ENCODE peak calls at places on chromosomes 7 and 10, in seven cellular contexts. A is A549; U is PC-3; W is aorta; H is effector memory CD4-positive, alpha-beta T cell; G is sigmoid colon; B is transverse colon. T is an unnamed sample. For H3K4me1, the result is how much of the 10 kb centered on the place peaks cover.

GRCh38 chr7:139127648-139128047 is 18.1 kb upstream of the ZC3HAV1 start:
- DNase-seq in U (no peak), H (no peak), A (peak), W (no peak), B (no peak), G (no peak), T (no peak)

GRCh38 chr7:142883145-142883544 is 2.4 kb downstream of the TRPV6 start:
- DNase-seq in G (no peak), B (no peak), A (no peak), W (no peak), H (no peak), U (no peak), T (no peak)

GRCh38 chr7:88322151-88322550 is 15.5 kb upstream of the STEAP4 start:
- DNase-seq in G (no peak), W (no peak), A (no peak), B (no peak), H (no peak), U (no peak), T (no peak)

GRCh38 chr10:31689233-31689632 is 239.4 kb downstream of the ARHGAP12 start:
- DNase-seq in A (no peak), U (no peak), W (no peak), B (no peak), H (no peak), G (no peak), T (no peak)

GRCh38 chr10:118583611-118584010 is 11.8 kb downstream of the PRLHR start:
- DNase-seq in U (no peak), W (no peak), G (no peak), A (no peak), B (no peak), H (no peak), T (no peak)

GRCh38 chr7:148772297-148773089 is 73.8 kb downstream of the CUL1 start:
- DNase-seq in B (no peak), W (no peak), A (peak), U (peak), H (no peak), G (no peak), T (no peak)

GRCh38 chr7:145106001-145106400 is 270.1 kb upstream of the TPK1 start:
- DNase-seq in U (peak), W (peak), G (no peak), B (no peak), H (no peak), A (no peak), T (no peak)

GRCh38 chr7:108407674-108408073 is 48.6 kb downstream of the NRCAM start:
- DNase-seq in B (no peak), W (no peak), A (no peak), G (no peak), H (no peak), U (no peak), T (no peak)

GRCh38 chr7:127817466-127817865 is 165.5 kb downstream of the SND1 start:
- DNase-seq in U (no peak), W (no peak), H (no peak), B (no peak), G (no peak), A (no peak), T (no peak)

GRCh38 chr10:77037735-77038411 is 599.7 kb downstream of the KCNMA1 start:
- DNase-seq in G (no peak), B (no peak), W (no peak), H (no peak), A (no peak), U (no peak), T (no peak)

GRCh38 chr7:39709768-39710291 is 86.5 kb downstream of the RALA start:
- DNase-seq in G (peak), B (no peak), W (peak), U (no peak), A (no peak), H (no peak), T (peak)

GRCh38 chr7:101690061-101690460 is 61.0 kb upstream of the MYL10 start:
- DNase-seq in B (peak), G (no peak), W (no peak), U (no peak), A (no peak), H (no peak), T (peak)

GRCh38 chr10:79159785-79160184 is 91.0 kb downstream of the ZMIZ1 start:
- DNase-seq in A (no peak), U (no peak), H (no peak), B (no peak), G (peak), W (peak), T (no peak)

GRCh38 chr10:90443342-90443741 is 414.5 kb downstream of the HTR7 start:
- DNase-seq in W (no peak), B (no peak), U (no peak), G (no peak), A (no peak), H (no peak), T (no peak)

GRCh38 chr10:75782463-75783248 is 351.2 kb downstream of the LRMDA start:
- DNase-seq in G (no peak), H (no peak), B (no peak), U (no peak), A (no peak), W (peak), T (no peak)

GRCh38 chr10:510415-510881 is 179.0 kb downstream of the DIP2C start:
- DNase-seq in H (no peak), B (no peak), A (no peak), W (no peak), G (peak), U (no peak), T (no peak)

GRCh38 chr10:126222736-126223511 is 165.4 kb downstream of the ADAM12 start:
- DNase-seq in U (no peak), W (no peak), G (no peak), H (no peak), A (no peak), B (no peak), T (no peak)

GRCh38 chr7:81285142-81285871 is 366.5 kb upstream of the SEMA3C start:
- DNase-seq in B (no peak), G (no peak), U (peak), A (no peak), W (no peak), H (no peak), T (no peak)

GRCh38 chr10:100912013-100912608 is 652 bp upstream of the SLF2 start:
- DNase-seq in W (no peak), H (no peak), U (no peak), A (no peak), G (no peak), B (no peak), T (no peak)

GRCh38 chr10:8095962-8096361 is 41.5 kb downstream of the GATA3 start:
- DNase-seq in G (no peak), U (no peak), B (no peak), H (no peak), A (no peak), W (no peak), T (no peak)

GRCh38 chr10:109953745-109954144 is 30.4 kb upstream of the XPNPEP1 start:
- DNase-seq in W (no peak), A (no peak), H (no peak), G (no peak), U (no peak), B (no peak), T (no peak)

GRCh38 chr7:115096262-115096661 is 174.4 kb downstream of the MDFIC start:
- DNase-seq in A (no peak), W (no peak), U (no peak), H (no peak), B (no peak), G (no peak), T (no peak)

GRCh38 chr10:102281103-102281502 is 35.8 kb downstream of the GBF1 start:
- DNase-seq in A (no peak), H (no peak), B (no peak), U (no peak), G (no peak), W (no peak), T (no peak)

GRCh38 chr10:119301397-119301796 is 94.0 kb downstream of the GRK5 start:
- DNase-seq in B (peak), H (peak), G (no peak), U (no peak), W (peak), A (no peak), T (peak)

GRCh38 chr10:58457761-58458616 is 54.7 kb upstream of the BICC1 start:
- DNase-seq in W (peak), H (no peak), A (no peak), B (peak), G (peak), U (no peak), T (no peak)

GRCh38 chr7:127651556-127652332 is at the start of gene SND1:
- DNase-seq in A (peak), W (peak), H (peak), B (peak), G (peak), U (peak), T (peak)

GRCh38 chr7:158252837-158253669 is 334.6 kb downstream of the PTPRN2 start:
- DNase-seq in G (peak), A (no peak), B (no peak), U (no peak), W (no peak), H (no peak), T (no peak)

GRCh38 chr10:86522385-86522855 is 828 bp upstream of the WAPL start:
- DNase-seq in W (no peak), U (no peak), A (no peak), H (no peak), B (no peak), G (no peak), T (peak)

GRCh38 chr10:132579027-132579859 is 41.7 kb downstream of the INPP5A start:
- DNase-seq in A (no peak), U (no peak), H (no peak), W (no peak), B (no peak), G (peak), T (no peak)
- H3K4me1 ChIP-seq in A (under half), U (under half), H (under half), W (under half), B (under half), G (half or more), T (under half)

DNA sequence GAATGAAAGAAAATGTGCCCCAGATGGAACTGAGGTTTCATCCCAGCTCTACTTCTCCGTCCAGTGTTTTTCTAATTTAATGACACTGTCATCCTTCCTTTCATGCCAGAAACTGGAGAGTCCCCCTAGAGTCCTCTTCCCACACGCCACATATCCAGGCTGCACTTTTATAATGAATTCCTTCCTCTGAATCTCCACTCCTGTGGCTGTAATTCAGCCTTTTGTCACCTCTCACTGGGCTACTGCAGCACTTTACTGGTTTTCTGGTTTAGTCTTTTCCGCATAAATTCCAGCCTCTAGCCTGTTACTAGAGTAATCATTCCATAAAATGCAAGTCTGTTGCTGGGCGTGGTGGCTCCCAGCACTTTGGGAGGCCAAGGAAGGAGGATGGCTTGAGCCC is 142.6 kb upstream of the RHEB start:
- DNase-seq in G (no peak), U (no peak), H (no peak), B (no peak), A (no peak), W (no peak), T (no peak)
- H3K4me1 ChIP-seq in G (under half), U (under half), H (under half), B (under half), A (under half), W (under half), T (under half)

DNA sequence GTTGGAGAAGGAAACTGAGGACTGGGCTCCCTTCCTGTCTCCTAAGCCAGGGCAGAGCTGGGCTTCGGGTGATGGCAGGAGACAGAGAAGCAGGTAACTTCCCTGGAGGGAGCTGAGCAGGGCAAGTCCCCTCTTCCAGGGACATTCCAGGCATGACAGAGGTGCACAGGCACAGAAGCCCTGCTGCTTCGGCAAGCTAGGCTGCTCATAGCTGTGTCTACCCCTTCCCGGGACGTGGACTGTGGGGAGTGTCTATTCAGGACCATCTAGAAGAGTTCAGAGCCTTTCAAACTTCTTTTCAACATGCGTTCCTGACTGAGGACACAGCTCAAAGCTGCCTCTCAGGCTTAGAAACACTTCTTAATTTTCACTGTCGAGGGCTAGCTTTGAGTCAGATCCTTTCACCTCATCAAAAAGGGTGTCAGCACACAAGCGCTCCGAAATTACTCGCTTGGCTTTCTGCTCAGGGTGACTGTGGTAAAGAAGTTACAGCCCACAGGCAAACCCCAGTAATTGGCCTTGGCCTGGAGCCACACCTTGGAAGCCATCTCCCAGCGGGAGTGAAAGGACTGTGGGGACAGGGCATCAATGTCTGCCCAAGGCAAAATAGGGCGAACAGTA is 63.7 kb upstream of the STEAP1B start:
- DNase-seq in A (no peak), B (no peak), W (no peak), G (no peak), U (peak), H (no peak), T (no peak)
- H3K4me1 ChIP-seq in A (half or more), B (under half), W (under half), G (under half), U (half or more), H (under half), T (under half)

DNA sequence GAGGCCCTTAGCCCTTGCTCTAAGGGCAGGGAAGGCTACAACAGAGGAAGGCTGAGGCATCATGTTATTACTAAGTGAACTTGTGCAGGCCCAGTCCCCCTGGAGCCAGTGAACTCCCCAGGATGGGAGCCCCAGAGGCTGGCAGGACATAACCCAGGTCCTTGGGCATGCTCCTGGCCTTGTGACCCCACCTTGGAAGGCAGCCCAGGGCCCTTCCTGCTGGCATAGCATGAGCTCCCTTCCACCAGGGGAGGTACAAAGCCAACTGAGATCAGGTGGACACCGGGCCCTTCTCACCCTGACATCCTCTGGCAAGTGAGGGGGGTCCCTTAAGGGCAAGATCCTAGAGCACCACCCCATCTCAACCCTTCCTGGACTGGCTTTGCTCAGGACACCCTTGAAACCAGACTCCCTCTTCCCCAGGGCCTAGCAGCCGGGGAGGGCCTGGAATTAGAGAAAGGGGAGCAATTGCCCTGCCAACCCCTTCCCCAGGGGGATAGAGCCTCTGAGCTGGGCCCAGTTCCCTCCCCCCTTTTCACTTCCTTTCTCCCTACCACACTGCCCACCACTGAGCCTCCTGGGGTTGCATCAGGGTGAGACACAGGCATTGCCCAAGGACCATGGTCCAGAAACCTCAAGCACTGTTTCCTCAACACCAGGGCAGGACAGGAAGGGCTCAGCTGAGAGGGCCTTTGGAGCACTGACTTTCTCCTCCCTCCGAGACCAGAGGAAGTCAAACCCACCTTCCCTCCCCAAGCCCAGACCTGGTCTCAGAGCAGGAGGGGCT is 1.8 kb upstream of the VSIR start:
- DNase-seq in B (peak), U (no peak), G (no peak), A (no peak), H (no peak), W (peak), T (no peak)
- H3K4me1 ChIP-seq in B (under half), U (under half), G (under half), A (under half), H (under half), W (under half), T (under half)

DNA sequence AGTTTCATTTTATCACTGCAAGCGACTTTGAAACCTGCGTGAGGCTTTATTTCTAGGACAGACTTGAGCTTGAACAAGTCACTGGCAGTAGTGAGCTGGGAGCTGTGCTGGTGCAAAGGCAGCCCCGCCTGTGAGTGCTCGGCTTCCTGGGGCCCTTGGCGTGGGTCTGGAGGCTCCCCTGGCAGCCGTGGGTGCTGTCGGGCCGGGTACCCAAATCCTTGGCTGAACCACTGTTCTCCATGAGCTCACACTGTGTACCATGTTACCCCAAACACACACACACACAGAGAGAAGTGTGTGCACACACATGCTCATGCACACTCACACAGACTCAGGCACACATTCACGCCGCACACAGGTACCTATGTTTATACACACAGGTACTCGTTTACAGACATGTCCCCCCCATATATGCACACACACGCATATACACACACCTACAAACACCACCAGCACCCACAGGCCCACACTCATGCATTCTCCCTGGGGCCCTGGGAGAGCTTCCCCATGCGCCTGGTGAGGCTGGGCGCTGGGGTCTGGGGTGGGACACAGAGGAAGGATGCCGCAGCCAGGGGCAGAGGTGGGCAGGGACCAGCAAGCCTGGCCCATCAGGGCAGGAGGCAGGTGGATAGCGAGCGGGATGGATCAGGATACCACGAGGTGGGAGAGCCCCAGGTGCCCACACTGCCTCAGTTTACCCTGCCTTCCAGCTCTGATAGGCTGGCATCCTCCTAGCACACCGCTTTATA is 158.8 kb downstream of the ADARB2 start:
- DNase-seq in H (no peak), U (no peak), W (no peak), A (no peak), G (peak), B (no peak), T (no peak)
- H3K4me1 ChIP-seq in H (under half), U (under half), W (under half), A (under half), G (under half), B (under half), T (under half)

GRCh38 chr10:72316386-72316700 is 38.4 kb downstream of the DNAJB12 start:
- DNase-seq in U (no peak), A (no peak), G (no peak), H (no peak), B (no peak), W (no peak), T (no peak)
- H3K4me1 ChIP-seq in U (under half), A (half or more), G (half or more), H (half or more), B (half or more), W (under half), T (under half)

DNA sequence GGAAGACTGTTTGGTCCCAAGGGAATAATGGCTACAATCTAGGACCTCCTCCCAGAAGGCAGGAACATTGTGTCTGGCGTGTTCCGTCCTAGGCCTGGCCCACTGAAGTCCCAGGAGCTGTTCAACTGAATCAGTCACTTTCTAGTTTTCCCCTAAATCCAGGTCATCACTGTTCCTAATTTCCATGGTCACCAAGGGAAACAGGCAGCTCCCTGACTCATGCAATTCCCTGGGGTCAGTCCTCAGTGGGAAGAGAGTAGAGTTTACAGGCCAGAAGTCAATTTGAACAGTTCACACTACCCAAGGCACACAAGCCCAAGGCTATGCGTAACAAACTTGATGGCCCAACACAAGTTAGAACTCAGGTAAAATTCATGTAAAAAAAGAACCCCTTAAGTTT is 44.0 kb downstream of the CREB3L2 start:
- DNase-seq in A (no peak), G (no peak), U (no peak), H (no peak), W (peak), B (no peak), T (no peak)
- H3K4me1 ChIP-seq in A (half or more), G (half or more), U (under half), H (under half), W (under half), B (under half), T (under half)

GRCh38 chr10:80468002-80468401 is 13.9 kb downstream of the TSPAN14 start:
- DNase-seq in H (peak), U (no peak), W (peak), B (peak), G (peak), A (no peak), T (no peak)
- H3K4me1 ChIP-seq in H (half or more), U (under half), W (under half), B (half or more), G (half or more), A (half or more), T (under half)